ENCODE peak calls at places on chromosomes 7 and 10, in four cellular contexts. L, C, S and V are unnamed samples.

GRCh38 chr10:110546077-110546476 is 21.4 kb upstream of the SMC3 start:
- DNase-seq in L (no peak), C (no peak), S (no peak), V (no peak)

GRCh38 chr7:151089893-151090730 is 3.8 kb downstream of the AGAP3 start:
- DNase-seq in L (no peak), C (no peak), S (no peak), V (no peak)

GRCh38 chr7:74338366-74339108 is 49.3 kb downstream of the CLIP2 start:
- DNase-seq in L (no peak), C (no peak), S (no peak), V (no peak)

GRCh38 chr10:96613565-96613964 is 26.8 kb upstream of the TM9SF3 start:
- DNase-seq in L (no peak), C (no peak), S (no peak), V (no peak)

GRCh38 chr7:22841954-22842353 is 19.3 kb upstream of the TOMM7 start:
- DNase-seq in L (no peak), C (no peak), S (no peak), V (no peak)

GRCh38 chr10:95814011-95814727 is 58.2 kb downstream of the ENTPD1 start:
- DNase-seq in L (no peak), C (no peak), S (no peak), V (no peak)

GRCh38 chr10:132248455-132249231 is 59.1 kb downstream of the STK32C start:
- DNase-seq in L (no peak), C (peak; percentile 96), S (no peak), V (peak; percentile 17)

GRCh38 chr7:149872419-149873073 is 1.2 kb upstream of the ATP6V0E2 start:
- DNase-seq in L (no peak), C (peak; percentile 91), S (no peak), V (peak; percentile 54)

GRCh38 chr7:130831817-130832481 is 97.9 kb upstream of the KLF14 start:
- DNase-seq in L (no peak), C (peak; percentile 65), S (no peak), V (peak; percentile 8)

GRCh38 chr10:123991622-123992570 is 100.3 kb upstream of the CPXM2 start:
- DNase-seq in L (no peak), C (no peak), S (no peak), V (no peak)

GRCh38 chr10:123990889-123991288 is 99.3 kb upstream of the CPXM2 start:
- DNase-seq in L (no peak), C (no peak), S (no peak), V (no peak)

GRCh38 chr10:123988694-123989093 is 97.1 kb upstream of the CPXM2 start:
- DNase-seq in L (no peak), C (no peak), S (no peak), V (no peak)

DNA sequence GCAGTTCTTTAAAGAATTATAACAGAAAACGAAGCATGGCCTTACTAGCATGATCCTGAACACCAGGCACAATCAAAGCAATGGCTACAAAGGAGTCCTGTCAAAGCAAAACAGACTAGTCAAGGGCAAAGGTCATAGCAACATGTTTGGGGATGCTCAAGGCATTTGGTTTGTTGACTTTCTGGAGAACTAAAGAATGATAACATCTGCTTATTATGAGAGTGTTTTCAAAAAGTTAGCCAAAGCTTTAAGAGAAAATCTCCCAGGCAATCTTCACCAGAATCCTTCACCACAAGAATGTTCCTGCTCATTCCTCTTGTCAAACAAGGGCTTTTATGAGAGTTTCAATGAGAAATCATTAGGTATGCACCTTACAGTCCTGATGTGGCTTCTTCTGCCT is 95.1 kb upstream of the CPXM2 start:
- DNase-seq in L (no peak), C (no peak), S (no peak), V (no peak)
- TF ChIP-seq SPI1 in L (no peak), C (no peak), S (no peak), V (no peak)

DNA sequence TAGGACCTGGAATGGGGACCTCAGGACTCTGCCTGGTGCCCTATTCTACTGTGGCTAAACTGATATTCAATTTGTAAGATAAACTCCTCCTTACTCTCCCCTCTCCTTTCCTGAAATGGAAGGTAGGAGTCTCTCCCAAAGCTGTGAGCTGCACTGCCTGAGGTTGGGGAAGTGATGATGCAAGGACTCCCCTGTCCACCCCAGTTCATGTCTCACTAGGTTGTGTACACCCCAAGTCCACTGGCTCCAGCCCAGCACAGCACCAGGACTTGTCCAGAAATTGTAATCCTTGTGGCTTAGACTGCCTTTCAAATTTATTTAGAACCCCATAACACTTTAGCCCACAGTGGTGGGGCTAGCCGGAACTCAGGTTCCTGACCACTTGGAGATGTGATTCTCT is 247.2 kb upstream of the CTBP2 start:
- DNase-seq in L (no peak), C (no peak), S (no peak), V (no peak)
- TF ChIP-seq POLR2AphosphoS5 in L (no peak), C (no peak), S (no peak), V (no peak)

DNA sequence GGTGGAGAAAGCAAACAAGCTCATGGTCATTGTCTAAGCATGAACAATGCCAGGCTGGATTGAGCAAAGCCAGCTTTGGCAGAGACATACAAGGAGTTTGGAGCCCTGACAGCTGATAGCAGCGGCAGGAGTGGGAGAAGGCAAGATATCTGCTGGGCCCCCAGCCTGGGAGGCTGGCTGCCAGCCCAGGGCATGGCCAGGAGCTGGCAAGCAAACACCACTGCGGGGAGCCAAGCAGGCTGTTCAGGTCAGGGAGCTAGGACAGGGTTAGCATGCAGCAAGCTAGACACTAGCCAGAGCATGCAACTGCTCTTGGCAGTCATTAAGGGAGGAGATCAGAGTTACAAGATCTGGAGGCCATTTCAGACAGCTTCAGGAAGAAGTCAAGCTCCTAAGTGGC is 437.0 kb upstream of the C7orf33 start:
- DNase-seq in L (no peak), C (no peak), S (no peak), V (no peak)
- TF ChIP-seq SPI1 in L (no peak), C (no peak), S (no peak), V (no peak)

DNA sequence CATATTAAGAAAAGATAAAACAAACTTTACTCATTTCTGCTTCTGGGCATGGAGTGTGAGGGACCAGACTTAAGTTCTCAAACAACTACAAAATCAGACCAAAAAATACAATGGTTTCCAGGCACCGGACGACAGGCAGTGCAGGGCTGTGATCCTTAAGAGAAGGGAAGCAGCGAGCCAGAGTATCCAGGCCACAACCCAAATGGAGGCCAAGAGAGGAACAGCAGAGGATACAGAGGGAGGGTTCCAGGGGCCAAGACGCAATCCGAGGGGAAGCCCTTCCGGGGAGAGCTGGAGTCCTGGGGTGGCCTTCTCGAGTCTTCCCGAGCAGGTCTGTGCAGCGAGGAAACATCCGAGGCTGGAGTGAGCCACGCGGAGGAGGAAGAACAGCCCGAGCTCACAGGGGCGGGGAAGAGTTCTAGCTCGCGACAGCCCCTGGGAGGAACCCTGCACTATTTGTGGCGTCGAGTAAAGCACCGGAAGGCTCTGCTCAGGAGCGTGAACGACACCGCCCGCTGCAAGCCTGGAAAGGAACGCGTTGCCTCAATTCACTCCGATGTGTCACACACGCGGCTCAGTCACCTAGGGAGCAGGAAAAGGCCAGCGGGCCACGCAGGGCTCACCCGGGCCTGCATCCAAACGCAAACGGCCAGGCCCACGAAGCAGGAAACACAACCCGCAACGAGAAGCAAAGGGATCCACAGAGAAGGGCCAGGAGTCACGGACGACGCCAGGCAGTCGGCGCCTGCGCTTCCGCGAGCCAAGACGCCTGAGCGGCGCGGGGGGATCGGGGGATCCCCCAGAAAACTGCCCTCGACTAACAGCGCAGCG is 933 bp upstream of the RNF32 start:
- DNase-seq in L (no peak), C (peak; percentile 67), S (no peak), V (peak; percentile 4)
- TF ChIP-seq POLR2AphosphoS5 in L (no peak), C (peak; percentile 72), S (no peak), V (no peak)

DNA sequence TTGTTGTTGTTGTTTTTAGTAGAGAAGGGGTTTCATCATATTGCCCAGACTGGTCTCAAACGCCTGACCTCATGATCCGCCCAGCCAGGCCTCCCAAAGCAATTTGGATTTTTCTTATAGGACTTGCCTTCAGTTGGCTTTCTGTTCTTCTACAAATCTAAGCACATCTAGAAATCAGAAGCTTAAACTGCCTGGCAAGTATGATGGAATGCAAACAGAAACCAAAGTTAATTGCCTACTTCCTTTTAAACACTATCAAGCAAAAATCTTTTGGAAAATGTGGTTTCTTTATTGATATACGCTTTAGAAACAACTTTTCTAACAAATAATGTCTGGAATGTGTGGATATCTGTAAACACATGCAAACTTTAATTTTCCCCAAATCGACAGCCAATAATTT is 64.9 kb downstream of the USP6NL start:
- DNase-seq in L (no peak), C (no peak), S (no peak), V (no peak)
- TF ChIP-seq SPI1 in L (no peak), C (no peak), S (no peak), V (no peak)

DNA sequence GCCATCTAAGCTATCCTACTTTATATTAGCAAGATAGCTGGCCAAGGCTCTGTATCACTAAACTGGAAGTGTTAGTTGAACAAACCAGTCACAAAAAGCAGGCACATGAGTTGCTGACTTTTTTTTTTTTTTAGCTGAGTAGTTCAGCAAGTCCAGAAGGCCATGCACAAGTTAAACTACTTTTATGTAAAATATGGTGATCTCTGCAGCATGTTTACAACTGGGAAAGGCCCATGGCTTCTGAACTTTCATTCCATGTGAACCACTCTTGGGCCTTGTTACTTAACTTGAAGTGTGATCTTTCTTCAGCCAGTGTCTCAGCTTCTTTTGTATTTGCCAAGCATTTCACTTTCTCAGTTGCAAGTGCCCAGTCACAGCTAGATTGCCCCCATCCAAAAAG is 78.5 kb downstream of the CALD1 start:
- DNase-seq in L (no peak), C (no peak), S (no peak), V (no peak)
- TF ChIP-seq POLR2AphosphoS5 in L (no peak), C (no peak), S (no peak), V (no peak)

DNA sequence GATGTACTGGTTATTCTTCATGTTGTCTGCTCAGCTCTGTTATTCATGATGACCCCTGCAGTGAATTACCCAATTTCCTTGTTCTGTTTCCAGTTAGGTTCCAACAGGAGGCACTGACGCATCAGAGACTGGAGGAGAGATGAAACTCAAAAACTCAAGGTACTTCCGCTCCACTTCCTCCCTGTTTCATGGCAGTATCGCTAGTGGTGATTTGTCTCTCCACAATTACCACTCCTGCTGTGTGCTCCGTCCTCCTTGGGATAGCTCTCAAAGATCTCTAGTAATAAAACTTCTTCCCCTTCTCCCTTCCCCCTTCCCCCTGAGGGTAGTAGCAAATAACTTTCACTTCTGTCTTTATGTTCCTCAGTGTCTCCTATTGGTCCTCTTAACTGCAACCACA is 107.4 kb upstream of the ABCB5 start:
- DNase-seq in L (no peak), C (no peak), S (no peak), V (peak; percentile 8)
- TF ChIP-seq SPI1 in L (no peak), C (peak; percentile 33), S (no peak), V (peak; percentile 64)

DNA sequence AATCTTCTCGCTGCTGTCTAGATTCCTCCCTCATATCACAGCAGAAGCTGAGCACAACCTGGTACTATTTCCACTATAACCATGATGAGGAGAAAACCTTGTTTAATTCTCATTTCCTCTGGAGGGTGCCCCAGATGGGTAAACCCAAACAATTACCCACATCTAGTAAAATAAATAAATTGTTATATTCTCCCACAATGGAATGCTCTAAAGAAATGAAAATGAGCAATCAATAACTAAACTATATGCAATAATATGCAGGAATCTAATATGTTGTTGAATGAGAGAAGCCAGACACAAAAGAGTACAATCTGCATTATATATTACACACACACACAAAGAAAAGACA is 37.0 kb downstream of the SGMS1 start:
- DNase-seq in L (no peak), C (no peak), S (no peak), V (no peak)
- TF ChIP-seq POLR2AphosphoS5 in L (no peak), C (no peak), S (no peak), V (no peak)

GRCh38 chr10:49368256-49368655 is 27.6 kb downstream of the DRGX start:
- DNase-seq in L (no peak), C (no peak), S (no peak), V (no peak)
- TF ChIP-seq SPI1 in L (no peak), C (no peak), S (no peak), V (no peak)